ENCODE peak calls at places on chromosomes 3 and 15, in six cellular contexts. B, N, Z, D, X and T are unnamed samples.

GRCh38 chr3:17891139-17891850 is 148.9 kb upstream of the TBC1D5 start:
- DNase-seq in N (no peak), Z (no peak), X (no peak), B (no peak), D (peak), T (no peak)

GRCh38 chr15:68817304-68818087 is 3.2 kb downstream of the ANP32A start:
- DNase-seq in B (peak), N (no peak), X (peak), D (peak), Z (no peak), T (peak)

GRCh38 chr3:191005790-191006189 is 143.3 kb upstream of the GMNC start:
- DNase-seq in D (no peak), Z (no peak), X (no peak), N (no peak), B (no peak), T (peak)

GRCh38 chr3:45241206-45241605 is 15.1 kb upstream of the TMEM158 start:
- DNase-seq in X (no peak), D (no peak), N (no peak), B (no peak), Z (no peak), T (no peak)

GRCh38 chr15:59948924-59949613 is 55.0 kb upstream of the FOXB1 start:
- DNase-seq in X (no peak), Z (no peak), B (no peak), N (no peak), D (no peak), T (no peak)

GRCh38 chr3:193803288-193803687 is 210.3 kb downstream of the OPA1 start:
- DNase-seq in X (no peak), Z (no peak), D (no peak), B (no peak), N (no peak), T (no peak)

GRCh38 chr3:24494616-24495333 is at the start of gene THRB:
- DNase-seq in X (peak), N (peak), Z (no peak), D (peak), B (peak), T (peak)

GRCh38 chr3:147924755-147925154 is 515.6 kb downstream of the ZIC1 start:
- DNase-seq in D (no peak), X (no peak), Z (no peak), B (no peak), N (no peak), T (no peak)

GRCh38 chr3:178310833-178311380 is 225.3 kb upstream of the KCNMB2 start:
- DNase-seq in D (no peak), B (no peak), N (no peak), Z (no peak), X (no peak), T (no peak)

GRCh38 chr3:103247459-103247858 is 812.6 kb downstream of the ZPLD1 start:
- DNase-seq in N (no peak), Z (no peak), B (no peak), X (no peak), D (no peak), T (no peak)

GRCh38 chr15:83365370-83365938 is 81.0 kb upstream of the BNC1 start:
- DNase-seq in N (peak), D (no peak), B (no peak), Z (no peak), X (peak), T (peak)

GRCh38 chr15:72907733-72908132 is 124.2 kb upstream of the ADPGK start:
- DNase-seq in N (no peak), D (no peak), Z (no peak), B (no peak), X (peak), T (no peak)

GRCh38 chr3:50322386-50323091 is at the start of gene HYAL2:
- DNase-seq in B (no peak), X (no peak), Z (no peak), D (no peak), N (no peak), T (no peak)

GRCh38 chr3:172201990-172202318 is 162.6 kb downstream of the FNDC3B start:
- DNase-seq in B (no peak), X (no peak), D (no peak), Z (no peak), N (no peak), T (no peak)

GRCh38 chr3:109132801-109133473 is 3.6 kb upstream of the C3orf85 start:
- DNase-seq in D (no peak), B (no peak), X (no peak), N (no peak), Z (no peak), T (no peak)

GRCh38 chr15:82792068-82792467 is 13.8 kb downstream of the FSD2 start:
- DNase-seq in Z (no peak), B (no peak), D (no peak), N (no peak), X (no peak), T (no peak)

GRCh38 chr3:133944641-133945441 is 49.2 kb upstream of the RAB6B start:
- DNase-seq in B (no peak), X (peak), Z (no peak), N (no peak), D (no peak), T (no peak)

GRCh38 chr3:62169871-62170660 is 203.3 kb downstream of the FEZF2 start:
- DNase-seq in X (no peak), N (no peak), B (no peak), Z (no peak), D (no peak), T (no peak)

GRCh38 chr15:43977072-43977884 is 150.5 kb downstream of the WDR76 start:
- DNase-seq in D (no peak), N (peak), B (peak), X (no peak), Z (peak), T (no peak)

GRCh38 chr3:14461748-14462324 is 59.4 kb downstream of the SLC6A6 start:
- DNase-seq in D (peak), B (peak), N (peak), X (peak), Z (no peak), T (no peak)

GRCh38 chr3:48503406-48504050 is 446 bp downstream of the SHISA5 start:
- DNase-seq in D (peak), Z (no peak), N (no peak), X (no peak), B (no peak), T (peak)

GRCh38 chr15:81235781-81236507 is 39.3 kb downstream of the IL16 start:
- DNase-seq in N (no peak), D (peak), B (no peak), Z (no peak), X (no peak), T (no peak)

GRCh38 chr3:32383136-32383711 is 8.4 kb upstream of the CMTM7 start:
- DNase-seq in X (no peak), N (no peak), B (no peak), D (no peak), Z (no peak), T (no peak)

GRCh38 chr3:61669676-61670299 is 108.4 kb downstream of the PTPRG start:
- DNase-seq in X (no peak), N (no peak), Z (no peak), B (no peak), D (no peak), T (peak)

GRCh38 chr3:114394551-114394950 is 100.7 kb downstream of the TIGIT start:
- DNase-seq in D (no peak), X (no peak), Z (no peak), N (no peak), B (no peak), T (no peak)

GRCh38 chr15:70111203-70112017 is 13.7 kb upstream of the TLE3 start:
- DNase-seq in N (peak), B (no peak), X (peak), Z (no peak), D (peak), T (peak)

GRCh38 chr3:42055291-42055690 is 35.9 kb upstream of the TRAK1 start:
- DNase-seq in D (no peak), Z (no peak), B (peak), N (no peak), X (no peak), T (no peak)

GRCh38 chr15:39131605-39132004 is 449.3 kb upstream of the THBS1 start:
- DNase-seq in D (no peak), Z (no peak), B (no peak), N (no peak), X (no peak), T (no peak)

GRCh38 chr3:123064914-123065313 is 1.9 kb upstream of the PDIA5 start:
- DNase-seq in N (no peak), B (no peak), Z (no peak), X (no peak), D (no peak), T (no peak)

GRCh38 chr3:15339001-15339400 is 6.6 kb upstream of the SH3BP5 start:
- DNase-seq in N (no peak), B (no peak), Z (no peak), X (no peak), D (no peak), T (no peak)

GRCh38 chr15:96415513-96416217 is 85.2 kb downstream of the NR2F2 start:
- DNase-seq in B (no peak), X (no peak), D (no peak), N (no peak), Z (no peak), T (no peak)

GRCh38 chr15:96414875-96415274 is 84.4 kb downstream of the NR2F2 start:
- DNase-seq in Z (no peak), D (no peak), X (no peak), N (no peak), B (no peak), T (no peak)

GRCh38 chr15:96417760-96418130 is 87.2 kb downstream of the NR2F2 start:
- DNase-seq in X (no peak), Z (no peak), N (no peak), B (no peak), D (no peak), T (no peak)

GRCh38 chr15:96416934-96417759 is 86.6 kb downstream of the NR2F2 start:
- DNase-seq in Z (no peak), B (no peak), N (no peak), X (no peak), D (peak), T (no peak)

GRCh38 chr15:96416218-96416933 is 85.9 kb downstream of the NR2F2 start:
- DNase-seq in Z (no peak), B (no peak), X (no peak), D (no peak), N (no peak), T (no peak)
- H2AFZ ChIP-seq in Z (no peak), B (no peak), X (no peak), D (peak), N (no peak), T (no peak)

GRCh38 chr15:29924750-29925149 is 102.5 kb upstream of the TJP1 start:
- DNase-seq in N (no peak), B (peak), D (no peak), Z (no peak), X (no peak), T (no peak)
- TF ChIP-seq JUND in N (no peak), B (no peak), D (no peak), Z (no peak), X (no peak), T (no peak)

GRCh38 chr15:95469601-95470000 is 860.9 kb upstream of the NR2F2 start:
- DNase-seq in D (no peak), B (no peak), X (no peak), Z (no peak), N (no peak), T (no peak)
- H2AFZ ChIP-seq in D (no peak), B (no peak), X (no peak), Z (no peak), N (no peak), T (no peak)

GRCh38 chr3:186915808-186916796 is 14.2 kb upstream of the ST6GAL1 start:
- DNase-seq in D (no peak), X (peak), N (no peak), Z (no peak), B (no peak), T (no peak)
- TF ChIP-seq JUND in D (no peak), X (no peak), N (no peak), Z (no peak), B (no peak), T (no peak)

GRCh38 chr3:26452363-26452762 is 170.2 kb upstream of the LRRC3B start:
- DNase-seq in X (no peak), B (no peak), Z (no peak), N (no peak), D (no peak), T (no peak)

DNA sequence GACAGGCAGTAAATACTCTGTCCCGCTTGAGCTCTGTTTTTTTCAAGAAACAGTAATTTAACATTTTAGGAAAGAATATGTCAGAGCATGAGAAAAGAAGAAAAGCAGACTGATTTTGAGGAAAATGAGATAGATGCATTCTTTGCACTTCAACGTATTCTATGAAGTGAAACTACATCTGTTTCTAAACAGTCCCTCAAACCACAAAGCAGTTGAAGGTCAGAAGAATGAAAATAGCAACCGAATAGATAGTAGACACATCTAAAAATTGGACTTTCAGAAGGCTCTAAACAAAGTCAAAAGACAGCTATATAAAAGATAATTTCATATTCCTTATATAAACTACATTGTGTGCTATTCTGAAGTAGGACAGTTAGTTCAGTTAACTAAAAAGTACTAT is 172.6 kb upstream of the LRRC3B start:
- DNase-seq in D (no peak), N (no peak), X (no peak), B (no peak), Z (no peak), T (no peak)
- H2AFZ ChIP-seq in D (no peak), N (no peak), X (no peak), B (no peak), Z (no peak), T (no peak)

GRCh38 chr3:160183375-160184076 is 41.7 kb upstream of the C3orf80 start:
- DNase-seq in N (no peak), B (no peak), D (no peak), X (peak), Z (no peak), T (no peak)
- TF ChIP-seq JUND in N (no peak), B (no peak), D (no peak), X (no peak), Z (no peak), T (no peak)